ENCODE peak calls at places on chromosome 12, in six cellular contexts. O is fibroblast of villous mesenchyme, N is astrocyte of the spinal cord, L is uterus, P is HL-60, Y is GM06990. B is an unnamed sample.
A peak's percentile ranks its signal among the peaks of the same experiment; 100 is the strongest.

GRCh38 chr12:55675671-55676070 is 32.0 kb downstream of the ITGA7 start:
- DNase-seq in O (no peak), N (no peak), L (no peak), P (no peak), Y (no peak), B (no peak)

GRCh38 chr12:79662046-79662811 is 28.5 kb downstream of the PAWR start:
- DNase-seq in O (no peak), N (no peak), L (no peak), P (no peak), Y (no peak), B (peak; percentile 45)

GRCh38 chr12:1661553-1662335 is 29.1 kb upstream of the ADIPOR2 start:
- DNase-seq in O (peak; percentile 74), N (peak; percentile 89), L (peak; percentile 82), P (peak; percentile 96), Y (peak; percentile 83), B (peak; percentile 75)

GRCh38 chr12:72368298-72368697 is 96.1 kb downstream of the TRHDE start:
- DNase-seq in O (no peak), N (peak; percentile 10), L (no peak), P (no peak), Y (no peak), B (peak; percentile 8)

GRCh38 chr12:44859998-44860689 is 16.0 kb downstream of the NELL2 start:
- DNase-seq in O (no peak), N (no peak), L (no peak), P (no peak), Y (no peak), B (no peak)

GRCh38 chr12:92036061-92036620 is 109.5 kb downstream of the BTG1 start:
- DNase-seq in O (no peak), N (no peak), L (no peak), P (no peak), Y (no peak), B (no peak)

GRCh38 chr12:4850857-4851380 is 58.8 kb upstream of the KCNA1 start:
- DNase-seq in O (no peak), N (no peak), L (no peak), P (no peak), Y (no peak), B (no peak)

GRCh38 chr12:87311206-87311605 is 718.0 kb downstream of the C12orf50 start:
- DNase-seq in O (no peak), N (peak; percentile 48), L (no peak), P (no peak), Y (no peak), B (peak; percentile 22)

GRCh38 chr12:107458990-107459389 is 226.6 kb upstream of the PWP1 start:
- DNase-seq in O (no peak), N (no peak), L (no peak), P (no peak), Y (no peak), B (no peak)

GRCh38 chr12:77751939-77752338 is 78.8 kb upstream of the NAV3 start:
- DNase-seq in O (peak; percentile 55), N (peak; percentile 52), L (no peak), P (no peak), Y (no peak), B (peak; percentile 61)

GRCh38 chr12:89650239-89650638 is 58.4 kb downstream of the ATP2B1 start:
- DNase-seq in O (no peak), N (no peak), L (no peak), P (no peak), Y (no peak), B (peak; percentile 23)

GRCh38 chr12:122528582-122528981 is 1.5 kb downstream of the KNTC1 start:
- DNase-seq in O (no peak), N (no peak), L (no peak), P (no peak), Y (no peak), B (no peak)
- H3K4me3 ChIP-seq in O (no peak overlapping the region), N (no peak overlapping the region), L (no peak overlapping the region), P (no peak overlapping the region), Y (peak overlapping the region; percentile 88), B (no peak overlapping the region)

GRCh38 chr12:112539221-112539620 is 120.5 kb downstream of the PTPN11 start:
- DNase-seq in O (no peak), N (no peak), L (no peak), P (no peak), Y (no peak), B (no peak)
- TF ChIP-seq CTCF in O (no peak), N (no peak), L (no peak), P (no peak), Y (no peak), B (no peak)

DNA sequence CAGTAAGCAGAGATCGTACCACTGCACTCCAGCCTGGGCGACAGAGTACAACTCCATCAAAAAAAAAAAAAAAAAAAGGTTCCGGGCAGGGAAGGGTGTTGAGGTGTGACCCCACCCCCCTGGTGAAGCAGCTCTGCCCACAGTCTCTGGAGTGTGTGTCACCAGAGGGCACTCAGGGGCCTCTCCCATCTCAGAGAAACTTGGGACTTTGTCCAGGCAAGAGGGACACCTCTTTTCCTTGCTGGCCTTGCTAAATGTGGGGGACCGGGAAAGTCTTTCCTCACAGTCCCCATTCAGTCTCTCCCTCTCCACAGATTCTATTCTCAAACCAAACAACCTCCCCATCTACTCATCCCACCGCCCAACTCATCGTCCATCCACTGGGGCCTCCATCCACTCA is 43.6 kb downstream of the RFLNA start:
- DNase-seq in O (no peak), N (no peak), L (no peak), P (no peak), Y (no peak), B (no peak)
- H3K4me3 ChIP-seq in O (no peak overlapping the region), N (no peak overlapping the region), L (no peak overlapping the region), P (no peak overlapping the region), Y (no peak overlapping the region), B (no peak overlapping the region)

DNA sequence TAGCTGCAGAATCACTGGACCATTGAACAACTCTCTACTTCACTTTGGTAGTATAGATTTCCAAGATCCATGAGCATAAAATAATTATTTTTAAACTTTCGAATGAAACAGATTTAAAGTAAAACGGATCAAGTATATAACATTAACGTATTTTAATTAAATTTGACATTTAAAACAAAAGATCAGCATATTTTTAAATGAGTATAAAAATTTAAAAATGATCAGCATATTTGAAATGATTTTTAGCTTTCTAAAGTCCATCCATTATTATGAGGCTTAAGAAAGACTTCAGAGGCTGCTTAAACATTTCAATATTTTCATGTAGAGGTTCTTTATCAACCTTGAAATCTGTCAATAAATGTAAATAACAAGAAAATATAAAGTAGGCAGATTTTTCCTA is 5.2 kb upstream of the USP15 start:
- DNase-seq in O (no peak), N (no peak), L (no peak), P (no peak), Y (no peak), B (no peak)
- TF ChIP-seq CTCF in O (no peak), N (no peak), L (no peak), P (no peak), Y (no peak), B (no peak)

DNA sequence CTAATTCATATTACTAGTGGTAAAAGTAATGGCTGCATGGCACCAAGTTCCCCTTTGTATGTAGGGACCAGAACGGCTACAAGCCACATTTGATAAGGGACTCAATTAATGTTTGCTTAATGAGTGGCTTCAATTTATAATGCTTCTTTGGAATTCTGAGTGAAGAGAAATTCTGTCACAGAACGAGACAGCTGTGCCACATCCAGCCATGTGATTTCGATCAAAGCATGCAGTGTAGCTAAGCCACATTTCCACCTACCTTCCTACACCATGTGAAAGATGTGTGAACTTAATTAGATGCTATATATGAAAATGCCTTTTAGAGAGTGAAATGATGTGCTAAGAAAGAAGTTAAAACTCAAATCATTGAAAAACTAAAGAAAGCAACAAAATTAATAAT is 217.4 kb downstream of the ACSS3 start:
- DNase-seq in O (no peak), N (no peak), L (no peak), P (no peak), Y (no peak), B (no peak)
- H3K4me3 ChIP-seq in O (no peak overlapping the region), N (no peak overlapping the region), L (no peak overlapping the region), P (no peak overlapping the region), Y (no peak overlapping the region), B (no peak overlapping the region)

DNA sequence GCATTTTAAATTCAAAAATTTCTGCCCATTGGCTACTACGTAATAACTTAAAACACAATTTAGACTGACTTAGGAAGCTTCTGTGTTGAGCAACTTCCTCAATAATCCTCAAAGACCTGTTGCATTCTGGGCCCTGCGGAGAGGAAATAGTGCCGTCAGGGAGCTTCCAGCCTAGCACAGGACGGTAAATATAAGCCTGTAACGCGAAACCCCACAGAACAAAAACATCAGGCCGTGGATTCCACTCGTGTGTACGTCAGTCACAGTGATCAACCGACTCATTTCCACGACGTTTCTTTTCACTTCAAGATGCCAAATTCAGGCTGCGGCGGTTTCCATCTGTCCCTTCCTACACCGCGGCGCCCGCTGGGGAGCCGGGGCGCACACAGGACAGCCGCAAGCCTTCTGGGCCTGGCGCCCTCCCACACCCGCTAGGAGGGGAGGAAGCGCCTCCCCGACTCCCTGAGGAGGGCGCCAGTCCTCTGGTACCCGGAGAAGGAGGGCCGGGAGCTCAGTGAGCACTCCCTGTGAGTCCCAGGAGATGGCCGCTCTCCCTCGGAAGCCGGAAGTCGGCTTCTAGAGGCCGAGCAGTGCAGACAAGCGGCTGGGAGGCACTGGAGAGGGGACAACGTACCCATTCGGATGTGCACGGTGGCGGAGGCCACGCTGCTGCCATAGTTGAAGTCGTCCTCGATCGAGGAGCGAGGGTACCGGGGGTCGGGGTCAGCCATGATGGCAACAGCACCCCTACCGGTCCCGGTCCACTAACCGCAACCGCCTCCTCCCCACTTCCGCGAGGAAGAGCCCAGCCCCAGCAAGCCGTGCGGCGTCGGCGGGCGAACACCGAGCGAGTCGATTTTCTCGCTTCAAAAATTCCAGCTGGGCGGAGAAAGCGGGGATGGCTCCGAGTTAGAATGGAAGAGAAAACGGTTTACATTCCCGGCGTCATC is at the start of gene TMBIM4:
- DNase-seq in O (peak; percentile 95), N (peak; percentile 94), L (peak; percentile 85), P (peak; percentile 92), Y (peak; percentile 92), B (peak; percentile 97)
- TF ChIP-seq CTCF in O (peak; percentile 26), N (peak; percentile 34), L (peak; percentile 40), P (no peak), Y (peak; percentile 49), B (peak; percentile 53)

B was measured in choroid plexus epithelial cell.